ENCODE peak calls at places on chromosomes 12 and 14, in six cellular contexts. One of them, this sample, is unnamed.

GRCh38 chr12:57605308-57606015 is 838 bp downstream of the DTX3 start:
- DNase-seq in activated CD8-positive, alpha-beta memory T cell treated with anti-CD3 and anti-CD28 coated beads, Interleukin-2, amount 50 U/mL, for 4 hours: no peak
- DNase-seq in Caco-2: no peak
- DNase-seq in fibroblast of lung: no peak
- DNase-seq in body of pancreas: no peak
- DNase-seq in T-cell: no peak
- DNase-seq in this sample: peak

GRCh38 chr12:121946313-121947025 is 28.1 kb downstream of the CFAP251 start:
- DNase-seq in T-cell: no peak
- DNase-seq in body of pancreas: no peak
- DNase-seq in fibroblast of lung: no peak
- DNase-seq in Caco-2: no peak
- DNase-seq in activated CD8-positive, alpha-beta memory T cell treated with anti-CD3 and anti-CD28 coated beads, Interleukin-2, amount 50 U/mL, for 4 hours: no peak
- DNase-seq in this sample: no peak

GRCh38 chr14:34081576-34082136 is 130.8 kb upstream of the EGLN3 start:
- DNase-seq in activated CD8-positive, alpha-beta memory T cell treated with anti-CD3 and anti-CD28 coated beads, Interleukin-2, amount 50 U/mL, for 4 hours: no peak
- DNase-seq in T-cell: no peak
- DNase-seq in Caco-2: peak
- DNase-seq in fibroblast of lung: peak
- DNase-seq in body of pancreas: peak
- DNase-seq in this sample: no peak

GRCh38 chr12:52032431-52032796 is 18.8 kb upstream of the NR4A1 start:
- DNase-seq in activated CD8-positive, alpha-beta memory T cell treated with anti-CD3 and anti-CD28 coated beads, Interleukin-2, amount 50 U/mL, for 4 hours: no peak
- DNase-seq in Caco-2: no peak
- DNase-seq in body of pancreas: peak
- DNase-seq in fibroblast of lung: peak
- DNase-seq in T-cell: no peak
- DNase-seq in this sample: peak

GRCh38 chr12:48572326-48572725 is 2.5 kb upstream of the LALBA start:
- DNase-seq in fibroblast of lung: no peak
- DNase-seq in Caco-2: no peak
- DNase-seq in T-cell: no peak
- DNase-seq in activated CD8-positive, alpha-beta memory T cell treated with anti-CD3 and anti-CD28 coated beads, Interleukin-2, amount 50 U/mL, for 4 hours: no peak
- DNase-seq in body of pancreas: no peak
- DNase-seq in this sample: no peak

GRCh38 chr14:34660796-34661195 is 30.8 kb upstream of the SNX6 start:
- DNase-seq in fibroblast of lung: no peak
- DNase-seq in body of pancreas: no peak
- DNase-seq in activated CD8-positive, alpha-beta memory T cell treated with anti-CD3 and anti-CD28 coated beads, Interleukin-2, amount 50 U/mL, for 4 hours: no peak
- DNase-seq in Caco-2: no peak
- DNase-seq in T-cell: no peak
- DNase-seq in this sample: no peak

GRCh38 chr14:102929349-102930137 is 7.1 kb downstream of the AMN start:
- DNase-seq in Caco-2: no peak
- DNase-seq in activated CD8-positive, alpha-beta memory T cell treated with anti-CD3 and anti-CD28 coated beads, Interleukin-2, amount 50 U/mL, for 4 hours: no peak
- DNase-seq in T-cell: no peak
- DNase-seq in body of pancreas: no peak
- DNase-seq in fibroblast of lung: no peak
- DNase-seq in this sample: no peak

GRCh38 chr14:92160619-92161018 is 38.9 kb downstream of the CPSF2 start:
- DNase-seq in body of pancreas: no peak
- DNase-seq in T-cell: no peak
- DNase-seq in activated CD8-positive, alpha-beta memory T cell treated with anti-CD3 and anti-CD28 coated beads, Interleukin-2, amount 50 U/mL, for 4 hours: no peak
- DNase-seq in Caco-2: no peak
- DNase-seq in fibroblast of lung: peak
- DNase-seq in this sample: no peak

GRCh38 chr14:32432813-32433538 is 103.9 kb downstream of the AKAP6 start:
- DNase-seq in Caco-2: no peak
- DNase-seq in fibroblast of lung: no peak
- DNase-seq in activated CD8-positive, alpha-beta memory T cell treated with anti-CD3 and anti-CD28 coated beads, Interleukin-2, amount 50 U/mL, for 4 hours: no peak
- DNase-seq in T-cell: no peak
- DNase-seq in body of pancreas: no peak
- DNase-seq in this sample: no peak

GRCh38 chr12:79296871-79297270 is 393.9 kb downstream of the PAWR start:
- DNase-seq in Caco-2: no peak
- DNase-seq in fibroblast of lung: no peak
- DNase-seq in activated CD8-positive, alpha-beta memory T cell treated with anti-CD3 and anti-CD28 coated beads, Interleukin-2, amount 50 U/mL, for 4 hours: no peak
- DNase-seq in body of pancreas: no peak
- DNase-seq in T-cell: no peak
- DNase-seq in this sample: no peak

GRCh38 chr12:111201495-111202236 is 167.2 kb downstream of the PHETA1 start:
- DNase-seq in activated CD8-positive, alpha-beta memory T cell treated with anti-CD3 and anti-CD28 coated beads, Interleukin-2, amount 50 U/mL, for 4 hours: no peak
- DNase-seq in body of pancreas: no peak
- DNase-seq in fibroblast of lung: no peak
- DNase-seq in Caco-2: no peak
- DNase-seq in T-cell: no peak
- DNase-seq in this sample: no peak

GRCh38 chr12:122202017-122202416 is 1.5 kb upstream of the B3GNT4 start:
- DNase-seq in fibroblast of lung: no peak
- DNase-seq in T-cell: no peak
- DNase-seq in body of pancreas: no peak
- DNase-seq in Caco-2: no peak
- DNase-seq in activated CD8-positive, alpha-beta memory T cell treated with anti-CD3 and anti-CD28 coated beads, Interleukin-2, amount 50 U/mL, for 4 hours: no peak
- DNase-seq in this sample: no peak

GRCh38 chr14:106605548-106606448 is 1079.4 kb downstream of the TMEM121 start:
- DNase-seq in T-cell: peak
- DNase-seq in fibroblast of lung: no peak
- DNase-seq in activated CD8-positive, alpha-beta memory T cell treated with anti-CD3 and anti-CD28 coated beads, Interleukin-2, amount 50 U/mL, for 4 hours: peak
- DNase-seq in Caco-2: peak
- DNase-seq in body of pancreas: peak
- DNase-seq in this sample: no peak

GRCh38 chr12:68113644-68114043 is 45.9 kb downstream of the IFNG start:
- DNase-seq in Caco-2: no peak
- DNase-seq in activated CD8-positive, alpha-beta memory T cell treated with anti-CD3 and anti-CD28 coated beads, Interleukin-2, amount 50 U/mL, for 4 hours: peak
- DNase-seq in fibroblast of lung: no peak
- DNase-seq in T-cell: peak
- DNase-seq in body of pancreas: no peak
- DNase-seq in this sample: no peak

GRCh38 chr12:123761841-123762714 is at the start of gene DNAH10:
- DNase-seq in fibroblast of lung: peak
- DNase-seq in body of pancreas: no peak
- DNase-seq in Caco-2: peak
- DNase-seq in T-cell: no peak
- DNase-seq in activated CD8-positive, alpha-beta memory T cell treated with anti-CD3 and anti-CD28 coated beads, Interleukin-2, amount 50 U/mL, for 4 hours: peak
- DNase-seq in this sample: peak

This sample was measured in thyroid gland.